ENCODE peak calls at places on chromosomes 7 and 10, in seven cellular contexts. One of them, this sample, is unnamed.

GRCh38 chr10:45581497-45582385 is 90.8 kb downstream of the ZFAND4 start:
- DNase-seq in stomach: no peak
- DNase-seq in left ventricle myocardium inferior: no peak
- DNase-seq in fibroblast of the aortic adventitia: no peak
- DNase-seq in activated naive CD4-positive, alpha-beta T cell: no peak
- DNase-seq in astrocyte of the spinal cord: no peak
- DNase-seq in epithelial cell of esophagus: no peak
- DNase-seq in this sample: no peak

GRCh38 chr7:109873296-109873695 is 1217.6 kb upstream of the LRRN3 start:
- DNase-seq in astrocyte of the spinal cord: no peak
- DNase-seq in left ventricle myocardium inferior: no peak
- DNase-seq in fibroblast of the aortic adventitia: no peak
- DNase-seq in activated naive CD4-positive, alpha-beta T cell: no peak
- DNase-seq in epithelial cell of esophagus: no peak
- DNase-seq in stomach: peak; percentile 33
- DNase-seq in this sample: no peak

GRCh38 chr7:74515276-74515675 is 61.6 kb downstream of the GTF2IRD1 start:
- DNase-seq in astrocyte of the spinal cord: no peak
- DNase-seq in activated naive CD4-positive, alpha-beta T cell: no peak
- DNase-seq in epithelial cell of esophagus: no peak
- DNase-seq in stomach: no peak
- DNase-seq in left ventricle myocardium inferior: no peak
- DNase-seq in fibroblast of the aortic adventitia: no peak
- DNase-seq in this sample: no peak

GRCh38 chr10:970311-971149 is 17.7 kb upstream of the GTPBP4 start:
- DNase-seq in activated naive CD4-positive, alpha-beta T cell: no peak
- DNase-seq in fibroblast of the aortic adventitia: no peak
- DNase-seq in epithelial cell of esophagus: no peak
- DNase-seq in stomach: peak; percentile 66
- DNase-seq in left ventricle myocardium inferior: no peak
- DNase-seq in astrocyte of the spinal cord: no peak
- DNase-seq in this sample: no peak

GRCh38 chr7:82164813-82165212 is 278.8 kb downstream of the CACNA2D1 start:
- DNase-seq in stomach: no peak
- DNase-seq in left ventricle myocardium inferior: no peak
- DNase-seq in astrocyte of the spinal cord: peak; percentile 68
- DNase-seq in fibroblast of the aortic adventitia: peak; percentile 92
- DNase-seq in epithelial cell of esophagus: peak; percentile 16
- DNase-seq in activated naive CD4-positive, alpha-beta T cell: no peak
- DNase-seq in this sample: no peak

GRCh38 chr7:158447206-158448171 is 140.1 kb downstream of the PTPRN2 start:
- DNase-seq in left ventricle myocardium inferior: no peak
- DNase-seq in epithelial cell of esophagus: no peak
- DNase-seq in fibroblast of the aortic adventitia: no peak
- DNase-seq in activated naive CD4-positive, alpha-beta T cell: no peak
- DNase-seq in stomach: peak; percentile 80
- DNase-seq in astrocyte of the spinal cord: no peak
- DNase-seq in this sample: no peak

GRCh38 chr7:125663961-125664360 is 734.3 kb upstream of the POT1 start:
- DNase-seq in activated naive CD4-positive, alpha-beta T cell: no peak
- DNase-seq in astrocyte of the spinal cord: no peak
- DNase-seq in left ventricle myocardium inferior: no peak
- DNase-seq in epithelial cell of esophagus: no peak
- DNase-seq in fibroblast of the aortic adventitia: no peak
- DNase-seq in stomach: no peak
- DNase-seq in this sample: no peak

GRCh38 chr7:22189230-22189629 is 167.7 kb downstream of the RAPGEF5 start:
- DNase-seq in activated naive CD4-positive, alpha-beta T cell: no peak
- DNase-seq in epithelial cell of esophagus: no peak
- DNase-seq in astrocyte of the spinal cord: no peak
- DNase-seq in left ventricle myocardium inferior: no peak
- DNase-seq in stomach: no peak
- DNase-seq in fibroblast of the aortic adventitia: no peak
- DNase-seq in this sample: no peak

GRCh38 chr10:21771219-21771618 is 232.3 kb downstream of the DNAJC1 start:
- DNase-seq in left ventricle myocardium inferior: no peak
- DNase-seq in fibroblast of the aortic adventitia: no peak
- DNase-seq in epithelial cell of esophagus: no peak
- DNase-seq in activated naive CD4-positive, alpha-beta T cell: no peak
- DNase-seq in stomach: no peak
- DNase-seq in astrocyte of the spinal cord: no peak
- DNase-seq in this sample: no peak

GRCh38 chr10:43137701-43137970 is 609 bp upstream of the CSGALNACT2 start:
- DNase-seq in epithelial cell of esophagus: peak; percentile 20
- DNase-seq in fibroblast of the aortic adventitia: peak; percentile 54
- DNase-seq in astrocyte of the spinal cord: peak; percentile 60
- DNase-seq in left ventricle myocardium inferior: peak; percentile 52
- DNase-seq in activated naive CD4-positive, alpha-beta T cell: no peak
- DNase-seq in stomach: no peak
- DNase-seq in this sample: no peak

GRCh38 chr10:118286051-118286838 is 55.9 kb downstream of the FAM204A start:
- DNase-seq in activated naive CD4-positive, alpha-beta T cell: no peak
- DNase-seq in stomach: no peak
- DNase-seq in astrocyte of the spinal cord: no peak
- DNase-seq in left ventricle myocardium inferior: no peak
- DNase-seq in fibroblast of the aortic adventitia: no peak
- DNase-seq in epithelial cell of esophagus: no peak
- DNase-seq in this sample: no peak

GRCh38 chr7:44325181-44325671 is at the start of gene CAMK2B:
- DNase-seq in activated naive CD4-positive, alpha-beta T cell: no peak
- DNase-seq in astrocyte of the spinal cord: no peak
- DNase-seq in left ventricle myocardium inferior: no peak
- DNase-seq in stomach: no peak
- DNase-seq in epithelial cell of esophagus: no peak
- DNase-seq in fibroblast of the aortic adventitia: no peak
- DNase-seq in this sample: no peak

GRCh38 chr10:24762161-24762924 is 38.7 kb upstream of the ARHGAP21 start:
- DNase-seq in left ventricle myocardium inferior: no peak
- DNase-seq in epithelial cell of esophagus: no peak
- DNase-seq in astrocyte of the spinal cord: peak; percentile 16
- DNase-seq in activated naive CD4-positive, alpha-beta T cell: no peak
- DNase-seq in stomach: no peak
- DNase-seq in fibroblast of the aortic adventitia: peak; percentile 63
- DNase-seq in this sample: no peak

GRCh38 chr10:51773681-51774080 is 74.3 kb upstream of the CSTF2T start:
- DNase-seq in activated naive CD4-positive, alpha-beta T cell: no peak
- DNase-seq in epithelial cell of esophagus: no peak
- DNase-seq in left ventricle myocardium inferior: no peak
- DNase-seq in astrocyte of the spinal cord: no peak
- DNase-seq in stomach: no peak
- DNase-seq in fibroblast of the aortic adventitia: peak; percentile 32
- DNase-seq in this sample: no peak

GRCh38 chr10:30833625-30833970 is 198.1 kb downstream of the ZNF438 start:
- DNase-seq in left ventricle myocardium inferior: no peak
- DNase-seq in epithelial cell of esophagus: no peak
- DNase-seq in fibroblast of the aortic adventitia: no peak
- DNase-seq in astrocyte of the spinal cord: no peak
- DNase-seq in activated naive CD4-positive, alpha-beta T cell: no peak
- DNase-seq in stomach: no peak
- DNase-seq in this sample: no peak

GRCh38 chr10:28054211-28054888 is 55.5 kb upstream of the ODAD2 start:
- DNase-seq in fibroblast of the aortic adventitia: peak; percentile 74
- DNase-seq in stomach: no peak
- DNase-seq in epithelial cell of esophagus: peak; percentile 69
- DNase-seq in left ventricle myocardium inferior: no peak
- DNase-seq in astrocyte of the spinal cord: peak; percentile 92
- DNase-seq in activated naive CD4-positive, alpha-beta T cell: no peak
- DNase-seq in this sample: no peak

GRCh38 chr7:130899638-130900401 is 165.8 kb upstream of the KLF14 start:
- DNase-seq in stomach: peak; percentile 67
- DNase-seq in left ventricle myocardium inferior: no peak
- DNase-seq in activated naive CD4-positive, alpha-beta T cell: no peak
- DNase-seq in epithelial cell of esophagus: peak; percentile 53
- DNase-seq in astrocyte of the spinal cord: no peak
- DNase-seq in fibroblast of the aortic adventitia: no peak
- DNase-seq in this sample: no peak

GRCh38 chr10:124896751-124897150 is 45.2 kb upstream of the ZRANB1 start:
- DNase-seq in fibroblast of the aortic adventitia: no peak
- DNase-seq in activated naive CD4-positive, alpha-beta T cell: no peak
- DNase-seq in astrocyte of the spinal cord: no peak
- DNase-seq in epithelial cell of esophagus: no peak
- DNase-seq in stomach: no peak
- DNase-seq in left ventricle myocardium inferior: no peak
- DNase-seq in this sample: no peak

GRCh38 chr7:86592185-86592584 is 51.5 kb upstream of the GRM3 start:
- DNase-seq in left ventricle myocardium inferior: no peak
- DNase-seq in fibroblast of the aortic adventitia: no peak
- DNase-seq in epithelial cell of esophagus: no peak
- DNase-seq in stomach: no peak
- DNase-seq in activated naive CD4-positive, alpha-beta T cell: no peak
- DNase-seq in astrocyte of the spinal cord: no peak
- DNase-seq in this sample: no peak

GRCh38 chr7:105278973-105279687 is 109.6 kb downstream of the SRPK2 start:
- DNase-seq in stomach: no peak
- DNase-seq in astrocyte of the spinal cord: no peak
- DNase-seq in epithelial cell of esophagus: no peak
- DNase-seq in fibroblast of the aortic adventitia: peak; percentile 24
- DNase-seq in activated naive CD4-positive, alpha-beta T cell: no peak
- DNase-seq in left ventricle myocardium inferior: no peak
- DNase-seq in this sample: no peak

GRCh38 chr7:116511552-116512523 is 12.3 kb downstream of the CAV2 start:
- DNase-seq in fibroblast of the aortic adventitia: no peak
- DNase-seq in stomach: no peak
- DNase-seq in astrocyte of the spinal cord: peak; percentile 67
- DNase-seq in epithelial cell of esophagus: peak; percentile 87
- DNase-seq in left ventricle myocardium inferior: no peak
- DNase-seq in activated naive CD4-positive, alpha-beta T cell: no peak
- DNase-seq in this sample: no peak

GRCh38 chr7:26624839-26625238 is 239.6 kb downstream of the SKAP2 start:
- DNase-seq in astrocyte of the spinal cord: no peak
- DNase-seq in left ventricle myocardium inferior: no peak
- DNase-seq in epithelial cell of esophagus: no peak
- DNase-seq in stomach: no peak
- DNase-seq in fibroblast of the aortic adventitia: no peak
- DNase-seq in activated naive CD4-positive, alpha-beta T cell: no peak
- DNase-seq in this sample: no peak

GRCh38 chr7:102918865-102919264 is 6.1 kb downstream of the LRRC17 start:
- DNase-seq in astrocyte of the spinal cord: no peak
- DNase-seq in activated naive CD4-positive, alpha-beta T cell: no peak
- DNase-seq in epithelial cell of esophagus: no peak
- DNase-seq in stomach: no peak
- DNase-seq in left ventricle myocardium inferior: no peak
- DNase-seq in fibroblast of the aortic adventitia: peak; percentile 36
- DNase-seq in this sample: no peak

GRCh38 chr10:86225098-86225782 is 141.4 kb downstream of the GRID1 start:
- DNase-seq in fibroblast of the aortic adventitia: peak; percentile 59
- DNase-seq in astrocyte of the spinal cord: peak; percentile 51
- DNase-seq in stomach: no peak
- DNase-seq in activated naive CD4-positive, alpha-beta T cell: no peak
- DNase-seq in left ventricle myocardium inferior: no peak
- DNase-seq in epithelial cell of esophagus: peak; percentile 19
- DNase-seq in this sample: no peak

GRCh38 chr7:698515-699259 is 27.8 kb upstream of the DNAAF5 start:
- DNase-seq in stomach: no peak
- DNase-seq in astrocyte of the spinal cord: no peak
- DNase-seq in left ventricle myocardium inferior: no peak
- DNase-seq in epithelial cell of esophagus: peak; percentile 14
- DNase-seq in fibroblast of the aortic adventitia: no peak
- DNase-seq in activated naive CD4-positive, alpha-beta T cell: no peak
- DNase-seq in this sample: no peak

GRCh38 chr7:29278362-29279070 is 83.9 kb downstream of the CHN2 start:
- DNase-seq in left ventricle myocardium inferior: no peak
- DNase-seq in astrocyte of the spinal cord: no peak
- DNase-seq in fibroblast of the aortic adventitia: no peak
- DNase-seq in stomach: no peak
- DNase-seq in epithelial cell of esophagus: no peak
- DNase-seq in activated naive CD4-positive, alpha-beta T cell: no peak
- DNase-seq in this sample: no peak

GRCh38 chr10:78203915-78204818 is 170.5 kb downstream of the RPS24 start:
- DNase-seq in activated naive CD4-positive, alpha-beta T cell: no peak
- DNase-seq in astrocyte of the spinal cord: peak; percentile 5
- DNase-seq in left ventricle myocardium inferior: peak; percentile 64
- DNase-seq in fibroblast of the aortic adventitia: peak; percentile 36
- DNase-seq in epithelial cell of esophagus: no peak
- DNase-seq in stomach: no peak
- DNase-seq in this sample: no peak

GRCh38 chr7:4200546-4201094 is 481.5 kb upstream of the FOXK1 start:
- DNase-seq in activated naive CD4-positive, alpha-beta T cell: no peak
- DNase-seq in fibroblast of the aortic adventitia: no peak
- DNase-seq in astrocyte of the spinal cord: no peak
- DNase-seq in epithelial cell of esophagus: no peak
- DNase-seq in left ventricle myocardium inferior: no peak
- DNase-seq in stomach: no peak
- DNase-seq in this sample: no peak

GRCh38 chr7:7934945-7935344 is 33.7 kb upstream of the GLCCI1 start:
- DNase-seq in activated naive CD4-positive, alpha-beta T cell: no peak
- DNase-seq in stomach: no peak
- DNase-seq in epithelial cell of esophagus: no peak
- DNase-seq in astrocyte of the spinal cord: no peak
- DNase-seq in fibroblast of the aortic adventitia: no peak
- DNase-seq in left ventricle myocardium inferior: no peak
- DNase-seq in this sample: no peak

GRCh38 chr7:7693881-7694280 is 24.5 kb downstream of the RPA3 start:
- DNase-seq in fibroblast of the aortic adventitia: peak; percentile 75
- DNase-seq in stomach: no peak
- DNase-seq in astrocyte of the spinal cord: peak; percentile 86
- DNase-seq in left ventricle myocardium inferior: no peak
- DNase-seq in activated naive CD4-positive, alpha-beta T cell: no peak
- DNase-seq in epithelial cell of esophagus: peak; percentile 81
- DNase-seq in this sample: no peak